ENCODE peak calls at places on chromosomes 5 and 9, in four cellular contexts. One of them, this sample, is unnamed.

GRCh38 chr5:96579711-96580110 is 82.5 kb upstream of the CAST start:
- DNase-seq in body of pancreas: no peak
- DNase-seq in GM13976: no peak
- DNase-seq in psoas muscle: no peak
- DNase-seq in this sample: no peak

GRCh38 chr5:38265546-38266179 is 7.3 kb downstream of the EGFLAM start:
- DNase-seq in body of pancreas: peak; percentile 72
- DNase-seq in psoas muscle: peak; percentile 54
- DNase-seq in GM13976: peak; percentile 54
- DNase-seq in this sample: peak; percentile 19

GRCh38 chr5:68746220-68747076 is 347.4 kb upstream of the SLC30A5 start:
- DNase-seq in GM13976: no peak
- DNase-seq in psoas muscle: no peak
- DNase-seq in body of pancreas: peak; percentile 12
- DNase-seq in this sample: no peak

GRCh38 chr5:155943516-155944407 is 383.2 kb upstream of the SGCD start:
- DNase-seq in GM13976: peak; percentile 29
- DNase-seq in body of pancreas: peak; percentile 64
- DNase-seq in psoas muscle: peak; percentile 73
- DNase-seq in this sample: no peak

GRCh38 chr5:16596541-16596940 is 20.3 kb downstream of the RETREG1 start:
- DNase-seq in body of pancreas: no peak
- DNase-seq in psoas muscle: no peak
- DNase-seq in GM13976: no peak
- DNase-seq in this sample: no peak

GRCh38 chr9:114287001-114287762 is 35.7 kb upstream of the ORM1 start:
- DNase-seq in psoas muscle: peak; percentile 28
- DNase-seq in GM13976: no peak
- DNase-seq in body of pancreas: peak; percentile 2
- DNase-seq in this sample: no peak

GRCh38 chr5:52693279-52693678 is 94.4 kb upstream of the ITGA1 start:
- DNase-seq in GM13976: peak; percentile 8
- DNase-seq in body of pancreas: peak; percentile 26
- DNase-seq in psoas muscle: peak; percentile 49
- DNase-seq in this sample: no peak

GRCh38 chr5:16894236-16895057 is 41.6 kb downstream of the MYO10 start:
- DNase-seq in psoas muscle: no peak
- DNase-seq in GM13976: no peak
- DNase-seq in body of pancreas: peak; percentile 60
- DNase-seq in this sample: peak; percentile 89

GRCh38 chr9:17291766-17292165 is 156.9 kb downstream of the CNTLN start:
- DNase-seq in psoas muscle: no peak
- DNase-seq in GM13976: no peak
- DNase-seq in body of pancreas: no peak
- DNase-seq in this sample: no peak

GRCh38 chr5:68419637-68420452 is 204.3 kb downstream of the PIK3R1 start:
- DNase-seq in psoas muscle: peak; percentile 51
- DNase-seq in GM13976: no peak
- DNase-seq in body of pancreas: no peak
- DNase-seq in this sample: no peak

GRCh38 chr5:67133781-67134180 is 62.8 kb downstream of the CD180 start:
- DNase-seq in psoas muscle: no peak
- DNase-seq in GM13976: no peak
- DNase-seq in body of pancreas: no peak
- DNase-seq in this sample: no peak

GRCh38 chr9:134408389-134408788 is 82.1 kb downstream of the RXRA start:
- DNase-seq in body of pancreas: no peak
- DNase-seq in psoas muscle: peak; percentile 92
- DNase-seq in GM13976: no peak
- DNase-seq in this sample: no peak

GRCh38 chr5:149550608-149551226 is 522 bp downstream of the CSNK1A1 start:
- DNase-seq in body of pancreas: peak; percentile 40
- DNase-seq in psoas muscle: no peak
- DNase-seq in GM13976: peak; percentile 33
- DNase-seq in this sample: no peak

GRCh38 chr9:108476574-108476973 is 379.2 kb downstream of the ACTL7B start:
- DNase-seq in GM13976: no peak
- DNase-seq in psoas muscle: no peak
- DNase-seq in body of pancreas: no peak
- DNase-seq in this sample: no peak

GRCh38 chr9:86487222-86487841 is 133.1 kb upstream of the TUT7 start:
- DNase-seq in GM13976: peak; percentile 45
- DNase-seq in body of pancreas: no peak
- DNase-seq in psoas muscle: no peak
- DNase-seq in this sample: peak; percentile 31